ENCODE peak calls at places on chromosomes 11 and 22, in six cellular contexts. D, N, E, O, C and H are unnamed samples.

GRCh38 chr22:36144886-36145541 is 15.5 kb downstream of the APOL3 start:
- DNase-seq in D (peak), N (peak), E (peak), O (peak), C (peak), H (no peak)

GRCh38 chr11:120710354-120711187 is 199.0 kb downstream of the GRIK4 start:
- DNase-seq in D (peak), N (peak), E (peak), O (peak), C (no peak), H (peak)

GRCh38 chr11:113345978-113346377 is 31.6 kb downstream of the TTC12 start:
- DNase-seq in D (no peak), N (no peak), E (no peak), O (no peak), C (no peak), H (no peak)

GRCh38 chr11:41222236-41222635 is 237.2 kb downstream of the LRRC4C start:
- DNase-seq in D (no peak), N (no peak), E (no peak), O (no peak), C (no peak), H (no peak)

GRCh38 chr11:70477607-70478006 is 79.3 kb downstream of the CTTN start:
- DNase-seq in D (no peak), N (no peak), E (peak), O (no peak), C (peak), H (no peak)

GRCh38 chr11:134678152-134678551 is 266.1 kb upstream of the B3GAT1 start:
- DNase-seq in D (no peak), N (no peak), E (no peak), O (no peak), C (no peak), H (no peak)

GRCh38 chr11:63763506-63764200 is 4.9 kb downstream of the ZFTA start:
- DNase-seq in D (no peak), N (no peak), E (peak), O (peak), C (peak), H (no peak)

GRCh38 chr11:72676874-72677341 is 2.7 kb upstream of the PDE2A start:
- DNase-seq in D (no peak), N (peak), E (peak), O (peak), C (peak), H (no peak)

GRCh38 chr11:103055174-103055890 is 36.6 kb downstream of the DCUN1D5 start:
- DNase-seq in D (no peak), N (no peak), E (no peak), O (no peak), C (no peak), H (no peak)

GRCh38 chr11:74371269-74372039 is 26.8 kb downstream of the PGM2L1 start:
- DNase-seq in D (no peak), N (no peak), E (no peak), O (no peak), C (no peak), H (no peak)

GRCh38 chr22:19962246-19962908 is 20.8 kb upstream of the TXNRD2 start:
- DNase-seq in D (peak), N (peak), E (peak), O (peak), C (peak), H (peak)

GRCh38 chr11:17876827-17877226 is 136.0 kb downstream of the SERGEF start:
- DNase-seq in D (no peak), N (no peak), E (no peak), O (no peak), C (no peak), H (no peak)

GRCh38 chr22:26568207-26568706 is 21.7 kb downstream of the TPST2 start:
- DNase-seq in D (no peak), N (no peak), E (no peak), O (no peak), C (no peak), H (no peak)

GRCh38 chr11:62151737-62152102 is 27.9 kb downstream of the INCENP start:
- DNase-seq in D (no peak), N (no peak), E (no peak), O (no peak), C (peak), H (no peak)

GRCh38 chr22:32853662-32854061 is 52.2 kb downstream of the TIMP3 start:
- DNase-seq in D (no peak), N (no peak), E (no peak), O (no peak), C (no peak), H (no peak)

GRCh38 chr11:28058333-28058732 is 49.6 kb downstream of the KIF18A start:
- DNase-seq in D (no peak), N (no peak), E (no peak), O (no peak), C (no peak), H (no peak)

GRCh38 chr22:50169774-50170341 is 673 bp upstream of the PANX2 start:
- DNase-seq in D (no peak), N (no peak), E (no peak), O (no peak), C (peak), H (no peak)

GRCh38 chr11:92480519-92480918 is 255.9 kb downstream of the FAT3 start:
- DNase-seq in D (no peak), N (no peak), E (no peak), O (no peak), C (no peak), H (no peak)

GRCh38 chr11:27757953-27758352 is 57.7 kb upstream of the BDNF start:
- DNase-seq in D (no peak), N (no peak), E (no peak), O (no peak), C (peak), H (no peak)

GRCh38 chr11:28939381-28939780 is 831.2 kb downstream of the METTL15 start:
- DNase-seq in D (no peak), N (no peak), E (no peak), O (no peak), C (no peak), H (no peak)

GRCh38 chr11:70544067-70544773 is 145.9 kb downstream of the CTTN start:
- DNase-seq in D (no peak), N (no peak), E (no peak), O (peak), C (no peak), H (no peak)

GRCh38 chr22:47727656-47728055 is 965.2 kb downstream of the TBC1D22A start:
- DNase-seq in D (no peak), N (no peak), E (no peak), O (no peak), C (no peak), H (no peak)

GRCh38 chr11:40219401-40219800 is 1240.1 kb downstream of the LRRC4C start:
- DNase-seq in D (no peak), N (no peak), E (no peak), O (no peak), C (no peak), H (no peak)

GRCh38 chr22:33579448-33580093 is 340.7 kb downstream of the LARGE1 start:
- DNase-seq in D (peak), N (peak), E (peak), O (peak), C (peak), H (peak)

GRCh38 chr11:44727373-44728084 is 767 bp downstream of the TSPAN18 start:
- DNase-seq in D (peak), N (peak), E (peak), O (peak), C (peak), H (peak)

GRCh38 chr22:37243402-37244113 is 511 bp downstream of the RAC2 start:
- DNase-seq in D (no peak), N (no peak), E (no peak), O (no peak), C (no peak), H (no peak)

GRCh38 chr11:84420261-84420660 is 1134.1 kb upstream of the CCDC90B start:
- DNase-seq in D (no peak), N (no peak), E (no peak), O (no peak), C (no peak), H (no peak)

GRCh38 chr11:115503083-115503885 is 931 bp downstream of the CADM1 start:
- DNase-seq in D (peak), N (peak), E (peak), O (peak), C (peak), H (peak)

GRCh38 chr11:116240661-116241060 is 532.1 kb downstream of the BUD13 start:
- DNase-seq in D (no peak), N (no peak), E (peak), O (no peak), C (no peak), H (no peak)

GRCh38 chr11:61516675-61517516 is 8.3 kb downstream of the LRRC10B start:
- DNase-seq in D (peak), N (no peak), E (no peak), O (no peak), C (no peak), H (peak)

GRCh38 chr22:44605486-44605885 is 96.5 kb upstream of the PRR5 start:
- DNase-seq in D (no peak), N (no peak), E (no peak), O (no peak), C (no peak), H (no peak)

GRCh38 chr11:100855466-100856067 is 168.5 kb downstream of the ARHGAP42 start:
- DNase-seq in D (no peak), N (no peak), E (no peak), O (no peak), C (no peak), H (no peak)

GRCh38 chr11:43549624-43550023 is 130.9 kb upstream of the HSD17B12 start:
- DNase-seq in D (no peak), N (no peak), E (no peak), O (no peak), C (no peak), H (no peak)

GRCh38 chr22:43313497-43314474 is 29.4 kb downstream of the SCUBE1 start:
- DNase-seq in D (no peak), N (no peak), E (peak), O (peak), C (no peak), H (no peak)

GRCh38 chr11:75503531-75504099 is 22.1 kb downstream of the GDPD5 start:
- DNase-seq in D (no peak), N (no peak), E (no peak), O (no peak), C (no peak), H (no peak)

GRCh38 chr11:133500936-133501335 is 31.4 kb downstream of the OPCML start:
- DNase-seq in D (no peak), N (no peak), E (no peak), O (no peak), C (no peak), H (no peak)

GRCh38 chr22:26476705-26477340 is 6.8 kb downstream of the HPS4 start:
- DNase-seq in D (no peak), N (no peak), E (no peak), O (no peak), C (no peak), H (no peak)

GRCh38 chr22:49776891-49777290 is 50.8 kb downstream of the BRD1 start:
- DNase-seq in D (no peak), N (no peak), E (no peak), O (no peak), C (no peak), H (no peak)

GRCh38 chr11:14934641-14935351 is 37.4 kb downstream of the CALCA start:
- DNase-seq in D (no peak), N (no peak), E (no peak), O (no peak), C (no peak), H (no peak)

DNA sequence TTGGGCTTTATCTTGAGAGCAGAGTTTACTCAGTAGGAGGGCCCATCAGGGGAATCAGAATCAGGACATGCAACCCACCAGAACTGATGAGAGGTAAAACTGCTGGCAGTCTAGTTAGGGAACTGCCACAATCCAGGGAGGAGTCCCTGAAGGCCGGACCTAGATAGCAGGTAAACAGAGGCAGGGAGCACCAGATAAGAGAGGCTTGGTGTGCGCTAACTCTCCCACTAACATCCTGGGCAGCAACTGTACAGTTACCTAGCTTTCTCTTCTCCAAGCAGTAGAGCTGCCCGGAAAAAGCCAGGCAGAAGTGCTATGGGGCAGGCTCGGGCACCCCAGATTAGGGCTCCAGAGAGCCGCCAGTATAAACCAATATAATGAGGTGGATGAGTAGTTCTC is 865 bp upstream of the AMOTL1 start:
- DNase-seq in D (no peak), N (no peak), E (no peak), O (no peak), C (no peak), H (no peak)
- H3K27ac ChIP-seq in D (no peak), N (peak), E (peak), O (peak), C (peak), H (peak)

GRCh38 chr11:77636738-77637344 is 753 bp downstream of the CLNS1A start:
- DNase-seq in D (no peak), N (no peak), E (no peak), O (no peak), C (no peak), H (no peak)

GRCh38 chr11:77633856-77634425 is 3.7 kb downstream of the CLNS1A start:
- DNase-seq in D (no peak), N (no peak), E (no peak), O (no peak), C (peak), H (no peak)

GRCh38 chr11:77630311-77630710 is 7.3 kb downstream of the CLNS1A start:
- DNase-seq in D (no peak), N (no peak), E (no peak), O (no peak), C (no peak), H (no peak)

GRCh38 chr11:77637345-77638165 is at the start of gene CLNS1A:
- DNase-seq in D (peak), N (peak), E (peak), O (peak), C (peak), H (peak)

GRCh38 chr11:77634724-77635123 is 2.9 kb downstream of the CLNS1A start:
- DNase-seq in D (no peak), N (no peak), E (no peak), O (no peak), C (no peak), H (no peak)
- H3K27ac ChIP-seq in D (no peak), N (no peak), E (peak), O (no peak), C (no peak), H (no peak)

DNA sequence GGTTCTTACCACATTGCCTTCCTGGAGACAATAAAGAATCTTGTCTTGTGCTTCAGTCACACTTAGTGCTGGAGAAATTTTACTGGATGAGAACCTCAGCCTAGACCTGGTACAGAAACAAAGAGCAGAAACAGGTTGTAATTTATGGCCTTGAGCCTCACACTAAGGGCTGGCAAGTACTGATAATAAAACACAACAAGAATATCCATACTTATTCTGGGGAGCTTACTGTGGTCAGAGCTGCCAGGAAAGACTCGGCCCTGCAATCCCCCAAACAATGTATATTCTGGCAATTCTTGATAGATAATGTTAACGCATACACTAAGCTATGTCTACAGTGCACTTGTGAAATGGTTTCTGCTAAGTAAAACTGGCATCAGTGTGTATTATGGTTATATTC is 9.7 kb downstream of the SNX19 start:
- DNase-seq in D (no peak), N (no peak), E (no peak), O (no peak), C (no peak), H (no peak)
- H3K27ac ChIP-seq in D (no peak), N (no peak), E (no peak), O (no peak), C (no peak), H (no peak)

GRCh38 chr11:94785509-94785908 is 17.4 kb downstream of the AMOTL1 start:
- DNase-seq in D (no peak), N (no peak), E (no peak), O (no peak), C (no peak), H (no peak)

GRCh38 chr11:94790771-94791180 is 22.6 kb downstream of the AMOTL1 start:
- DNase-seq in D (no peak), N (no peak), E (no peak), O (no peak), C (no peak), H (no peak)

GRCh38 chr11:94787798-94788197 is 19.6 kb downstream of the AMOTL1 start:
- DNase-seq in D (no peak), N (peak), E (no peak), O (no peak), C (no peak), H (no peak)

GRCh38 chr11:94786264-94787126 is 18.3 kb downstream of the AMOTL1 start:
- DNase-seq in D (no peak), N (no peak), E (no peak), O (no peak), C (no peak), H (no peak)

GRCh38 chr11:94788396-94788795 is 20.2 kb downstream of the AMOTL1 start:
- DNase-seq in D (no peak), N (no peak), E (no peak), O (no peak), C (no peak), H (no peak)
- H3K27ac ChIP-seq in D (no peak), N (no peak), E (no peak), O (peak), C (no peak), H (no peak)

GRCh38 chr11:108003623-108004022 is 5.1 kb upstream of the CUL5 start:
- DNase-seq in D (no peak), N (no peak), E (no peak), O (no peak), C (no peak), H (no peak)
- H3K27ac ChIP-seq in D (no peak), N (no peak), E (no peak), O (no peak), C (no peak), H (no peak)

GRCh38 chr11:57321996-57322880 is 2.5 kb downstream of the TNKS1BP1 start:
- DNase-seq in D (peak), N (peak), E (peak), O (peak), C (peak), H (peak)
- H3K27ac ChIP-seq in D (peak), N (peak), E (peak), O (peak), C (peak), H (peak)

GRCh38 chr11:94132823-94133408 is 4.3 kb downstream of the PANX1 start:
- DNase-seq in D (no peak), N (no peak), E (no peak), O (no peak), C (no peak), H (no peak)
- H3K27ac ChIP-seq in D (no peak), N (no peak), E (peak), O (no peak), C (peak), H (no peak)

GRCh38 chr11:2221591-2221990 is 48.8 kb downstream of the ASCL2 start:
- DNase-seq in D (no peak), N (no peak), E (no peak), O (no peak), C (no peak), H (no peak)
- H3K27ac ChIP-seq in D (no peak), N (no peak), E (no peak), O (no peak), C (no peak), H (no peak)

GRCh38 chr11:46363455-46363920 is 16.2 kb downstream of the DGKZ start:
- DNase-seq in D (peak), N (no peak), E (peak), O (peak), C (no peak), H (peak)
- H3K27ac ChIP-seq in D (peak), N (peak), E (peak), O (peak), C (no peak), H (peak)